ENCODE peak calls at places on chromosomes 1 and 21, in four cellular contexts. One of them, this sample, is unnamed.

GRCh38 chr1:209335090-209335692 is 248.3 kb upstream of the CAMK1G start:
- DNase-seq in NCI-H2081 treated with DMSO at 0.1 percent for 48 hours: no peak
- DNase-seq in activated T-helper 1 cell treated with anti-CD3 and anti-CD28 coated beads, Interleukin-12 subunit alpha, Interleukin-12 subunit beta, Interleukin-2, Interleukin-4 antibody, amounts not matched to agents 30 ng/mL and 10 ng/mL and 1 ng/mL, durations not matched to agents 14 hours and 24 hours and 36 hours: no peak
- DNase-seq in stimulated activated CD8-positive, alpha-beta memory T cell treated with anti-CD3 and anti-CD28 coated beads, Interleukin-15, amount 100 ng/mL, for 48 hours: no peak
- DNase-seq in this sample: no peak

GRCh38 chr1:88341436-88341835 is 342.6 kb upstream of the PKN2 start:
- DNase-seq in NCI-H2081 treated with DMSO at 0.1 percent for 48 hours: no peak
- DNase-seq in activated T-helper 1 cell treated with anti-CD3 and anti-CD28 coated beads, Interleukin-12 subunit alpha, Interleukin-12 subunit beta, Interleukin-2, Interleukin-4 antibody, amounts not matched to agents 30 ng/mL and 10 ng/mL and 1 ng/mL, durations not matched to agents 14 hours and 24 hours and 36 hours: no peak
- DNase-seq in stimulated activated CD8-positive, alpha-beta memory T cell treated with anti-CD3 and anti-CD28 coated beads, Interleukin-15, amount 100 ng/mL, for 48 hours: no peak
- DNase-seq in this sample: no peak

GRCh38 chr1:174023438-174023837 is 1.3 kb upstream of the RC3H1 start:
- DNase-seq in NCI-H2081 treated with DMSO at 0.1 percent for 48 hours: no peak
- DNase-seq in activated T-helper 1 cell treated with anti-CD3 and anti-CD28 coated beads, Interleukin-12 subunit alpha, Interleukin-12 subunit beta, Interleukin-2, Interleukin-4 antibody, amounts not matched to agents 30 ng/mL and 10 ng/mL and 1 ng/mL, durations not matched to agents 14 hours and 24 hours and 36 hours: no peak
- DNase-seq in stimulated activated CD8-positive, alpha-beta memory T cell treated with anti-CD3 and anti-CD28 coated beads, Interleukin-15, amount 100 ng/mL, for 48 hours: no peak
- DNase-seq in this sample: no peak

GRCh38 chr1:14027099-14027498 is 327.1 kb downstream of the PRDM2 start:
- DNase-seq in NCI-H2081 treated with DMSO at 0.1 percent for 48 hours: no peak
- DNase-seq in activated T-helper 1 cell treated with anti-CD3 and anti-CD28 coated beads, Interleukin-12 subunit alpha, Interleukin-12 subunit beta, Interleukin-2, Interleukin-4 antibody, amounts not matched to agents 30 ng/mL and 10 ng/mL and 1 ng/mL, durations not matched to agents 14 hours and 24 hours and 36 hours: no peak
- DNase-seq in stimulated activated CD8-positive, alpha-beta memory T cell treated with anti-CD3 and anti-CD28 coated beads, Interleukin-15, amount 100 ng/mL, for 48 hours: no peak
- DNase-seq in this sample: no peak

GRCh38 chr1:31773861-31774260 is 9.7 kb upstream of the ADGRB2 start:
- DNase-seq in NCI-H2081 treated with DMSO at 0.1 percent for 48 hours: no peak
- DNase-seq in activated T-helper 1 cell treated with anti-CD3 and anti-CD28 coated beads, Interleukin-12 subunit alpha, Interleukin-12 subunit beta, Interleukin-2, Interleukin-4 antibody, amounts not matched to agents 30 ng/mL and 10 ng/mL and 1 ng/mL, durations not matched to agents 14 hours and 24 hours and 36 hours: no peak
- DNase-seq in stimulated activated CD8-positive, alpha-beta memory T cell treated with anti-CD3 and anti-CD28 coated beads, Interleukin-15, amount 100 ng/mL, for 48 hours: no peak
- DNase-seq in this sample: no peak

GRCh38 chr1:6961905-6962304 is 176.7 kb downstream of the CAMTA1 start:
- DNase-seq in NCI-H2081 treated with DMSO at 0.1 percent for 48 hours: no peak
- DNase-seq in activated T-helper 1 cell treated with anti-CD3 and anti-CD28 coated beads, Interleukin-12 subunit alpha, Interleukin-12 subunit beta, Interleukin-2, Interleukin-4 antibody, amounts not matched to agents 30 ng/mL and 10 ng/mL and 1 ng/mL, durations not matched to agents 14 hours and 24 hours and 36 hours: no peak
- DNase-seq in stimulated activated CD8-positive, alpha-beta memory T cell treated with anti-CD3 and anti-CD28 coated beads, Interleukin-15, amount 100 ng/mL, for 48 hours: no peak
- DNase-seq in this sample: no peak

GRCh38 chr1:33255347-33256311 is 663 bp upstream of the ZNF362 start:
- DNase-seq in NCI-H2081 treated with DMSO at 0.1 percent for 48 hours: no peak
- DNase-seq in activated T-helper 1 cell treated with anti-CD3 and anti-CD28 coated beads, Interleukin-12 subunit alpha, Interleukin-12 subunit beta, Interleukin-2, Interleukin-4 antibody, amounts not matched to agents 30 ng/mL and 10 ng/mL and 1 ng/mL, durations not matched to agents 14 hours and 24 hours and 36 hours: peak; percentile 16
- DNase-seq in stimulated activated CD8-positive, alpha-beta memory T cell treated with anti-CD3 and anti-CD28 coated beads, Interleukin-15, amount 100 ng/mL, for 48 hours: peak; percentile 34
- DNase-seq in this sample: peak; percentile 59

GRCh38 chr1:61605607-61606321 is 119.2 kb downstream of the TM2D1 start:
- DNase-seq in NCI-H2081 treated with DMSO at 0.1 percent for 48 hours: no peak
- DNase-seq in activated T-helper 1 cell treated with anti-CD3 and anti-CD28 coated beads, Interleukin-12 subunit alpha, Interleukin-12 subunit beta, Interleukin-2, Interleukin-4 antibody, amounts not matched to agents 30 ng/mL and 10 ng/mL and 1 ng/mL, durations not matched to agents 14 hours and 24 hours and 36 hours: no peak
- DNase-seq in stimulated activated CD8-positive, alpha-beta memory T cell treated with anti-CD3 and anti-CD28 coated beads, Interleukin-15, amount 100 ng/mL, for 48 hours: no peak
- DNase-seq in this sample: no peak

GRCh38 chr1:19648689-19649088 is 4.6 kb downstream of the NBL1 start:
- DNase-seq in NCI-H2081 treated with DMSO at 0.1 percent for 48 hours: no peak
- DNase-seq in activated T-helper 1 cell treated with anti-CD3 and anti-CD28 coated beads, Interleukin-12 subunit alpha, Interleukin-12 subunit beta, Interleukin-2, Interleukin-4 antibody, amounts not matched to agents 30 ng/mL and 10 ng/mL and 1 ng/mL, durations not matched to agents 14 hours and 24 hours and 36 hours: no peak
- DNase-seq in stimulated activated CD8-positive, alpha-beta memory T cell treated with anti-CD3 and anti-CD28 coated beads, Interleukin-15, amount 100 ng/mL, for 48 hours: no peak
- DNase-seq in this sample: peak; percentile 61

GRCh38 chr1:7255303-7256058 is 470.2 kb downstream of the CAMTA1 start:
- DNase-seq in NCI-H2081 treated with DMSO at 0.1 percent for 48 hours: no peak
- DNase-seq in activated T-helper 1 cell treated with anti-CD3 and anti-CD28 coated beads, Interleukin-12 subunit alpha, Interleukin-12 subunit beta, Interleukin-2, Interleukin-4 antibody, amounts not matched to agents 30 ng/mL and 10 ng/mL and 1 ng/mL, durations not matched to agents 14 hours and 24 hours and 36 hours: no peak
- DNase-seq in stimulated activated CD8-positive, alpha-beta memory T cell treated with anti-CD3 and anti-CD28 coated beads, Interleukin-15, amount 100 ng/mL, for 48 hours: no peak
- DNase-seq in this sample: no peak

GRCh38 chr1:155940531-155940992 is 876 bp upstream of the RXFP4 start:
- DNase-seq in NCI-H2081 treated with DMSO at 0.1 percent for 48 hours: no peak
- DNase-seq in activated T-helper 1 cell treated with anti-CD3 and anti-CD28 coated beads, Interleukin-12 subunit alpha, Interleukin-12 subunit beta, Interleukin-2, Interleukin-4 antibody, amounts not matched to agents 30 ng/mL and 10 ng/mL and 1 ng/mL, durations not matched to agents 14 hours and 24 hours and 36 hours: no peak
- DNase-seq in stimulated activated CD8-positive, alpha-beta memory T cell treated with anti-CD3 and anti-CD28 coated beads, Interleukin-15, amount 100 ng/mL, for 48 hours: no peak
- DNase-seq in this sample: peak; percentile 61

GRCh38 chr1:81458186-81458585 is 342.5 kb upstream of the ADGRL2 start:
- DNase-seq in NCI-H2081 treated with DMSO at 0.1 percent for 48 hours: no peak
- DNase-seq in activated T-helper 1 cell treated with anti-CD3 and anti-CD28 coated beads, Interleukin-12 subunit alpha, Interleukin-12 subunit beta, Interleukin-2, Interleukin-4 antibody, amounts not matched to agents 30 ng/mL and 10 ng/mL and 1 ng/mL, durations not matched to agents 14 hours and 24 hours and 36 hours: no peak
- DNase-seq in stimulated activated CD8-positive, alpha-beta memory T cell treated with anti-CD3 and anti-CD28 coated beads, Interleukin-15, amount 100 ng/mL, for 48 hours: no peak
- DNase-seq in this sample: no peak

GRCh38 chr21:43737158-43737950 is 18.4 kb downstream of the PDXK start:
- DNase-seq in NCI-H2081 treated with DMSO at 0.1 percent for 48 hours: no peak
- DNase-seq in activated T-helper 1 cell treated with anti-CD3 and anti-CD28 coated beads, Interleukin-12 subunit alpha, Interleukin-12 subunit beta, Interleukin-2, Interleukin-4 antibody, amounts not matched to agents 30 ng/mL and 10 ng/mL and 1 ng/mL, durations not matched to agents 14 hours and 24 hours and 36 hours: no peak
- DNase-seq in stimulated activated CD8-positive, alpha-beta memory T cell treated with anti-CD3 and anti-CD28 coated beads, Interleukin-15, amount 100 ng/mL, for 48 hours: no peak
- DNase-seq in this sample: no peak

GRCh38 chr1:235147269-235147668 is 13.8 kb downstream of the RBM34 start:
- DNase-seq in NCI-H2081 treated with DMSO at 0.1 percent for 48 hours: no peak
- DNase-seq in activated T-helper 1 cell treated with anti-CD3 and anti-CD28 coated beads, Interleukin-12 subunit alpha, Interleukin-12 subunit beta, Interleukin-2, Interleukin-4 antibody, amounts not matched to agents 30 ng/mL and 10 ng/mL and 1 ng/mL, durations not matched to agents 14 hours and 24 hours and 36 hours: no peak
- DNase-seq in stimulated activated CD8-positive, alpha-beta memory T cell treated with anti-CD3 and anti-CD28 coated beads, Interleukin-15, amount 100 ng/mL, for 48 hours: no peak
- DNase-seq in this sample: no peak

GRCh38 chr1:16017461-16018303 is at the start of gene HSPB7:
- DNase-seq in NCI-H2081 treated with DMSO at 0.1 percent for 48 hours: no peak
- DNase-seq in activated T-helper 1 cell treated with anti-CD3 and anti-CD28 coated beads, Interleukin-12 subunit alpha, Interleukin-12 subunit beta, Interleukin-2, Interleukin-4 antibody, amounts not matched to agents 30 ng/mL and 10 ng/mL and 1 ng/mL, durations not matched to agents 14 hours and 24 hours and 36 hours: no peak
- DNase-seq in stimulated activated CD8-positive, alpha-beta memory T cell treated with anti-CD3 and anti-CD28 coated beads, Interleukin-15, amount 100 ng/mL, for 48 hours: no peak
- DNase-seq in this sample: peak; percentile 95

GRCh38 chr21:32535616-32536015 is 49.7 kb downstream of the TCP10L start:
- DNase-seq in NCI-H2081 treated with DMSO at 0.1 percent for 48 hours: no peak
- DNase-seq in activated T-helper 1 cell treated with anti-CD3 and anti-CD28 coated beads, Interleukin-12 subunit alpha, Interleukin-12 subunit beta, Interleukin-2, Interleukin-4 antibody, amounts not matched to agents 30 ng/mL and 10 ng/mL and 1 ng/mL, durations not matched to agents 14 hours and 24 hours and 36 hours: no peak
- DNase-seq in stimulated activated CD8-positive, alpha-beta memory T cell treated with anti-CD3 and anti-CD28 coated beads, Interleukin-15, amount 100 ng/mL, for 48 hours: no peak
- DNase-seq in this sample: no peak

GRCh38 chr1:111887875-111888274 is 101.6 kb downstream of the KCND3 start:
- DNase-seq in NCI-H2081 treated with DMSO at 0.1 percent for 48 hours: no peak
- DNase-seq in activated T-helper 1 cell treated with anti-CD3 and anti-CD28 coated beads, Interleukin-12 subunit alpha, Interleukin-12 subunit beta, Interleukin-2, Interleukin-4 antibody, amounts not matched to agents 30 ng/mL and 10 ng/mL and 1 ng/mL, durations not matched to agents 14 hours and 24 hours and 36 hours: no peak
- DNase-seq in stimulated activated CD8-positive, alpha-beta memory T cell treated with anti-CD3 and anti-CD28 coated beads, Interleukin-15, amount 100 ng/mL, for 48 hours: no peak
- DNase-seq in this sample: no peak

GRCh38 chr1:83857108-83857507 is 141.8 kb downstream of the TTLL7 start:
- DNase-seq in NCI-H2081 treated with DMSO at 0.1 percent for 48 hours: no peak
- DNase-seq in activated T-helper 1 cell treated with anti-CD3 and anti-CD28 coated beads, Interleukin-12 subunit alpha, Interleukin-12 subunit beta, Interleukin-2, Interleukin-4 antibody, amounts not matched to agents 30 ng/mL and 10 ng/mL and 1 ng/mL, durations not matched to agents 14 hours and 24 hours and 36 hours: no peak
- DNase-seq in stimulated activated CD8-positive, alpha-beta memory T cell treated with anti-CD3 and anti-CD28 coated beads, Interleukin-15, amount 100 ng/mL, for 48 hours: no peak
- DNase-seq in this sample: no peak

GRCh38 chr1:68918563-68918962 is 421.7 kb upstream of the DEPDC1 start:
- DNase-seq in NCI-H2081 treated with DMSO at 0.1 percent for 48 hours: no peak
- DNase-seq in activated T-helper 1 cell treated with anti-CD3 and anti-CD28 coated beads, Interleukin-12 subunit alpha, Interleukin-12 subunit beta, Interleukin-2, Interleukin-4 antibody, amounts not matched to agents 30 ng/mL and 10 ng/mL and 1 ng/mL, durations not matched to agents 14 hours and 24 hours and 36 hours: no peak
- DNase-seq in stimulated activated CD8-positive, alpha-beta memory T cell treated with anti-CD3 and anti-CD28 coated beads, Interleukin-15, amount 100 ng/mL, for 48 hours: no peak
- DNase-seq in this sample: no peak

GRCh38 chr1:63679076-63679475 is 85.9 kb downstream of the PGM1 start:
- DNase-seq in NCI-H2081 treated with DMSO at 0.1 percent for 48 hours: no peak
- DNase-seq in activated T-helper 1 cell treated with anti-CD3 and anti-CD28 coated beads, Interleukin-12 subunit alpha, Interleukin-12 subunit beta, Interleukin-2, Interleukin-4 antibody, amounts not matched to agents 30 ng/mL and 10 ng/mL and 1 ng/mL, durations not matched to agents 14 hours and 24 hours and 36 hours: no peak
- DNase-seq in stimulated activated CD8-positive, alpha-beta memory T cell treated with anti-CD3 and anti-CD28 coated beads, Interleukin-15, amount 100 ng/mL, for 48 hours: no peak
- DNase-seq in this sample: no peak

GRCh38 chr21:44520326-44521300 is 19.4 kb downstream of the KRTAP10-1 start:
- DNase-seq in NCI-H2081 treated with DMSO at 0.1 percent for 48 hours: no peak
- DNase-seq in activated T-helper 1 cell treated with anti-CD3 and anti-CD28 coated beads, Interleukin-12 subunit alpha, Interleukin-12 subunit beta, Interleukin-2, Interleukin-4 antibody, amounts not matched to agents 30 ng/mL and 10 ng/mL and 1 ng/mL, durations not matched to agents 14 hours and 24 hours and 36 hours: no peak
- DNase-seq in stimulated activated CD8-positive, alpha-beta memory T cell treated with anti-CD3 and anti-CD28 coated beads, Interleukin-15, amount 100 ng/mL, for 48 hours: no peak
- DNase-seq in this sample: peak; percentile 19